ENCODE peak calls at places on chromosomes 4 and X, in nine cellular contexts. One of them, this sample, is unnamed.

GRCh38 chrX:152886716-152887115 is 11.2 kb upstream of the ZNF185 start:
- DNase-seq in NB4: no peak
- DNase-seq in mucosa of descending colon: no peak
- DNase-seq in breast epithelium: no peak
- DNase-seq in dorsolateral prefrontal cortex: no peak
- DNase-seq in GM20000: no peak
- DNase-seq in astrocyte: no peak
- DNase-seq in endodermal cell: no peak
- DNase-seq in brain microvascular endothelial cell: no peak
- DNase-seq in this sample: no peak

GRCh38 chr4:182653596-182653995 is 263.6 kb downstream of the DCTD start:
- DNase-seq in NB4: no peak
- DNase-seq in mucosa of descending colon: no peak
- DNase-seq in dorsolateral prefrontal cortex: no peak
- DNase-seq in astrocyte: peak; percentile 74
- DNase-seq in endodermal cell: no peak
- DNase-seq in breast epithelium: no peak
- DNase-seq in brain microvascular endothelial cell: peak; percentile 80
- DNase-seq in GM20000: no peak
- DNase-seq in this sample: no peak

GRCh38 chrX:47563801-47564315 is 2.9 kb downstream of the ARAF start:
- DNase-seq in astrocyte: peak; percentile 70
- DNase-seq in endodermal cell: no peak
- DNase-seq in brain microvascular endothelial cell: peak; percentile 78
- DNase-seq in mucosa of descending colon: no peak
- DNase-seq in dorsolateral prefrontal cortex: no peak
- DNase-seq in GM20000: no peak
- DNase-seq in NB4: peak; percentile 68
- DNase-seq in breast epithelium: no peak
- DNase-seq in this sample: no peak

GRCh38 chr4:109816082-109816442 is 500 bp downstream of the GAR1 start:
- DNase-seq in dorsolateral prefrontal cortex: no peak
- DNase-seq in brain microvascular endothelial cell: no peak
- DNase-seq in mucosa of descending colon: peak; percentile 25
- DNase-seq in astrocyte: no peak
- DNase-seq in GM20000: peak; percentile 8
- DNase-seq in endodermal cell: no peak
- DNase-seq in breast epithelium: no peak
- DNase-seq in NB4: peak; percentile 45
- DNase-seq in this sample: peak; percentile 57

GRCh38 chr4:173538148-173538902 is 8.3 kb upstream of the HAND2 start:
- DNase-seq in mucosa of descending colon: no peak
- DNase-seq in GM20000: peak; percentile 28
- DNase-seq in dorsolateral prefrontal cortex: no peak
- DNase-seq in endodermal cell: peak; percentile 75
- DNase-seq in brain microvascular endothelial cell: no peak
- DNase-seq in NB4: peak; percentile 94
- DNase-seq in breast epithelium: no peak
- DNase-seq in astrocyte: no peak
- DNase-seq in this sample: no peak

GRCh38 chr4:181525641-181526040 is 717.6 kb upstream of the TENM3 start:
- DNase-seq in brain microvascular endothelial cell: no peak
- DNase-seq in GM20000: no peak
- DNase-seq in dorsolateral prefrontal cortex: no peak
- DNase-seq in NB4: no peak
- DNase-seq in endodermal cell: no peak
- DNase-seq in astrocyte: no peak
- DNase-seq in breast epithelium: no peak
- DNase-seq in mucosa of descending colon: no peak
- DNase-seq in this sample: no peak

GRCh38 chr4:121594796-121595526 is 101.8 kb downstream of the ANXA5 start:
- DNase-seq in astrocyte: peak; percentile 56
- DNase-seq in dorsolateral prefrontal cortex: no peak
- DNase-seq in breast epithelium: peak; percentile 42
- DNase-seq in NB4: no peak
- DNase-seq in endodermal cell: no peak
- DNase-seq in brain microvascular endothelial cell: peak; percentile 35
- DNase-seq in GM20000: no peak
- DNase-seq in mucosa of descending colon: no peak
- DNase-seq in this sample: no peak

GRCh38 chr4:38523524-38524448 is 140.2 kb upstream of the KLF3 start:
- DNase-seq in dorsolateral prefrontal cortex: no peak
- DNase-seq in breast epithelium: no peak
- DNase-seq in mucosa of descending colon: no peak
- DNase-seq in GM20000: peak; percentile 82
- DNase-seq in endodermal cell: no peak
- DNase-seq in NB4: peak; percentile 21
- DNase-seq in brain microvascular endothelial cell: no peak
- DNase-seq in astrocyte: no peak
- DNase-seq in this sample: no peak

GRCh38 chrX:118495061-118495921 is at the start of gene DOCK11:
- DNase-seq in astrocyte: peak; percentile 77
- DNase-seq in mucosa of descending colon: peak; percentile 62
- DNase-seq in dorsolateral prefrontal cortex: peak; percentile 45
- DNase-seq in endodermal cell: peak; percentile 85
- DNase-seq in breast epithelium: peak; percentile 34
- DNase-seq in NB4: peak; percentile 95
- DNase-seq in brain microvascular endothelial cell: peak; percentile 50
- DNase-seq in GM20000: peak; percentile 83
- DNase-seq in this sample: peak; percentile 69

GRCh38 chrX:107577933-107578332 is 50.4 kb upstream of the PRPS1 start:
- DNase-seq in GM20000: no peak
- DNase-seq in brain microvascular endothelial cell: no peak
- DNase-seq in dorsolateral prefrontal cortex: no peak
- DNase-seq in mucosa of descending colon: no peak
- DNase-seq in NB4: no peak
- DNase-seq in breast epithelium: no peak
- DNase-seq in astrocyte: no peak
- DNase-seq in endodermal cell: no peak
- DNase-seq in this sample: no peak

GRCh38 chrX:50941638-50942037 is 31.1 kb downstream of the BMP15 start:
- DNase-seq in dorsolateral prefrontal cortex: no peak
- DNase-seq in NB4: peak; percentile 2
- DNase-seq in GM20000: no peak
- DNase-seq in endodermal cell: peak; percentile 69
- DNase-seq in mucosa of descending colon: peak; percentile 22
- DNase-seq in brain microvascular endothelial cell: no peak
- DNase-seq in astrocyte: no peak
- DNase-seq in breast epithelium: no peak
- DNase-seq in this sample: no peak

GRCh38 chr4:17616283-17616682 is 1.8 kb downstream of the MED28 start:
- DNase-seq in NB4: peak; percentile 56
- DNase-seq in brain microvascular endothelial cell: no peak
- DNase-seq in GM20000: no peak
- DNase-seq in dorsolateral prefrontal cortex: no peak
- DNase-seq in mucosa of descending colon: no peak
- DNase-seq in endodermal cell: no peak
- DNase-seq in breast epithelium: no peak
- DNase-seq in astrocyte: no peak
- DNase-seq in this sample: no peak

GRCh38 chr4:17613761-17614415 is 553 bp upstream of the MED28 start:
- DNase-seq in dorsolateral prefrontal cortex: no peak
- DNase-seq in astrocyte: peak; percentile 74
- DNase-seq in NB4: peak; percentile 72
- DNase-seq in breast epithelium: no peak
- DNase-seq in brain microvascular endothelial cell: peak; percentile 64
- DNase-seq in mucosa of descending colon: peak; percentile 11
- DNase-seq in endodermal cell: peak; percentile 55
- DNase-seq in GM20000: no peak
- DNase-seq in this sample: no peak

GRCh38 chr4:17618926-17619325 is 4.5 kb downstream of the MED28 start:
- DNase-seq in brain microvascular endothelial cell: no peak
- DNase-seq in dorsolateral prefrontal cortex: no peak
- DNase-seq in mucosa of descending colon: no peak
- DNase-seq in endodermal cell: no peak
- DNase-seq in astrocyte: no peak
- DNase-seq in GM20000: no peak
- DNase-seq in breast epithelium: no peak
- DNase-seq in NB4: peak; percentile 25
- DNase-seq in this sample: no peak

GRCh38 chr4:17619416-17620105 is 5.1 kb downstream of the MED28 start:
- DNase-seq in endodermal cell: no peak
- DNase-seq in brain microvascular endothelial cell: peak; percentile 59
- DNase-seq in dorsolateral prefrontal cortex: no peak
- DNase-seq in mucosa of descending colon: no peak
- DNase-seq in NB4: no peak
- DNase-seq in breast epithelium: no peak
- DNase-seq in astrocyte: no peak
- DNase-seq in GM20000: no peak
- DNase-seq in this sample: no peak

DNA sequence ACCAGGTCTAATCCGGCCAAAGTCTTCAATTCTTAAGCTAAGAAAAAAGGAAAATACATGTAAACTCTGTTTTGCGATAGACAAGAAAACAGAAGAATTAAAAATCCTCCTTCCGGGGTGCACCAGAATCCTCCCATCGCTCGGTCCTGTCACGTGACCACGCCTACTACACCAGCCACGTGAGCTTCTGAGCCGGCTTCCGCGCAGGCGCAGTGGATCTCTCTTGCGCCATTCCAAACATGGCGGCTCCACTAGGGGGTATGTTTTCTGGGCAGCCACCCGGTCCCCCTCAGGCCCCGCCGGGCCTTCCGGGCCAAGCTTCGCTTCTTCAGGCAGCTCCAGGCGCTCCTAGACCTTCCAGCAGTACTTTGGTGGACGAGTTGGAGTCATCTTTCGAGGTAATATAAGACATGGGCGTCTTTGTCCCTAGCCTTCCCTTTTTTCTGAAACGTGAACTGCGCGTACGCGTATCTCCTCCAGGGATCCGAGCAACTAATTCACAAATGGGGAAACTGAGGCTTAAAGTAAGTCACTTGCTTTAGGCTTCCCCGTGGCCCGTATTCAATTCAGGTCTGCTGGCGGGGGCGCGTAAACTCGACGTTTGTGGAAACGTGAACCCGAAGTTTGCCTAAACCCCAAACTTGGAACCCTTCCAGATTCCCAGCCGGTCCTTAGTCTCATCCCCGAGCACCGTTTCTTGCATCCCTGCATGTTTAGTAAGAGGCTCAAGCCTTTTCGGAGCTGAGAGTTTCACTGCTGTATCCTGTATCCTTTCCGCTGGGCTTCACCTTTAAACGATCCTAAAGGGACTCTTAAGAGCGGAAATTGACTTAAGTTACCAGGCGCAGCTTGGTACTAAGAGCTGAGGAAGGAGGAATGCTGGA is at the start of gene MED28:
- DNase-seq in endodermal cell: peak; percentile 98
- DNase-seq in GM20000: peak; percentile 94
- DNase-seq in dorsolateral prefrontal cortex: peak; percentile 96
- DNase-seq in breast epithelium: peak; percentile 96
- DNase-seq in NB4: peak; percentile 97
- DNase-seq in mucosa of descending colon: peak; percentile 97
- DNase-seq in astrocyte: peak; percentile 84
- DNase-seq in brain microvascular endothelial cell: peak; percentile 96
- DNase-seq in this sample: peak; percentile 93
- TF ChIP-seq CTCF in endodermal cell: peak; percentile 40
- TF ChIP-seq CTCF in GM20000: no peak
- TF ChIP-seq CTCF in dorsolateral prefrontal cortex: peak; percentile 66
- TF ChIP-seq CTCF in breast epithelium: no peak
- TF ChIP-seq CTCF in NB4: no peak
- TF ChIP-seq CTCF in mucosa of descending colon: no peak
- TF ChIP-seq CTCF in astrocyte: no peak
- TF ChIP-seq CTCF in brain microvascular endothelial cell: peak; percentile 26
- TF ChIP-seq CTCF in this sample: peak; percentile 25

DNA sequence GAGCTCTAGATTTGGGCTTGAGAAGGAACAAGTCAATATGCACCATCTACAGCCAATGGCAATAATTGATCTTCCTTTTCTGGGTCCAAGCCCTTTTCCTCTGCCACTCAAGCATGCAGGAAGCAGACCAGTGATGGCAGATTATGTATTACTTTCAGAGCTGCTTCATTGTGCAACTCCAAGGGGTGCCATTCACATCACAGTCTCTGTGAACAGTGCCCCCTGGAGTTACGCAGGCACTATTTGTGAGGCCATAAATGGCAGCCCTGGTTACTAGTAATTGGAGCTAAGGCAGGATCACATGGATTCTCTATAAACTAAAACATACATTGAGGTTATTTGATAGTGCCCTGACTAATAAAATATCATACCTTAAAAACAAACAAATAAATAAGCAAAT is 313.4 kb upstream of the SLC7A11 start:
- DNase-seq in dorsolateral prefrontal cortex: no peak
- DNase-seq in astrocyte: no peak
- DNase-seq in brain microvascular endothelial cell: no peak
- DNase-seq in breast epithelium: no peak
- DNase-seq in mucosa of descending colon: no peak
- DNase-seq in GM20000: no peak
- DNase-seq in endodermal cell: peak; percentile 72
- DNase-seq in NB4: peak; percentile 72
- DNase-seq in this sample: no peak
- TF ChIP-seq CTCF in dorsolateral prefrontal cortex: no peak
- TF ChIP-seq CTCF in astrocyte: peak; percentile 5
- TF ChIP-seq CTCF in brain microvascular endothelial cell: peak; percentile 54
- TF ChIP-seq CTCF in breast epithelium: no peak
- TF ChIP-seq CTCF in mucosa of descending colon: no peak
- TF ChIP-seq CTCF in GM20000: no peak
- TF ChIP-seq CTCF in endodermal cell: peak; percentile 73
- TF ChIP-seq CTCF in NB4: peak; percentile 62
- TF ChIP-seq CTCF in this sample: no peak

GRCh38 chr4:142443469-142443868 is 402.6 kb downstream of the INPP4B start:
- DNase-seq in astrocyte: no peak
- DNase-seq in brain microvascular endothelial cell: no peak
- DNase-seq in NB4: no peak
- DNase-seq in endodermal cell: peak; percentile 77
- DNase-seq in breast epithelium: no peak
- DNase-seq in GM20000: no peak
- DNase-seq in mucosa of descending colon: no peak
- DNase-seq in dorsolateral prefrontal cortex: no peak
- DNase-seq in this sample: no peak
- TF ChIP-seq CTCF in astrocyte: no peak
- TF ChIP-seq CTCF in brain microvascular endothelial cell: no peak
- TF ChIP-seq CTCF in NB4: no peak
- TF ChIP-seq CTCF in endodermal cell: peak; percentile 68
- TF ChIP-seq CTCF in breast epithelium: no peak
- TF ChIP-seq CTCF in GM20000: no peak
- TF ChIP-seq CTCF in mucosa of descending colon: no peak
- TF ChIP-seq CTCF in dorsolateral prefrontal cortex: no peak
- TF ChIP-seq CTCF in this sample: no peak

DNA sequence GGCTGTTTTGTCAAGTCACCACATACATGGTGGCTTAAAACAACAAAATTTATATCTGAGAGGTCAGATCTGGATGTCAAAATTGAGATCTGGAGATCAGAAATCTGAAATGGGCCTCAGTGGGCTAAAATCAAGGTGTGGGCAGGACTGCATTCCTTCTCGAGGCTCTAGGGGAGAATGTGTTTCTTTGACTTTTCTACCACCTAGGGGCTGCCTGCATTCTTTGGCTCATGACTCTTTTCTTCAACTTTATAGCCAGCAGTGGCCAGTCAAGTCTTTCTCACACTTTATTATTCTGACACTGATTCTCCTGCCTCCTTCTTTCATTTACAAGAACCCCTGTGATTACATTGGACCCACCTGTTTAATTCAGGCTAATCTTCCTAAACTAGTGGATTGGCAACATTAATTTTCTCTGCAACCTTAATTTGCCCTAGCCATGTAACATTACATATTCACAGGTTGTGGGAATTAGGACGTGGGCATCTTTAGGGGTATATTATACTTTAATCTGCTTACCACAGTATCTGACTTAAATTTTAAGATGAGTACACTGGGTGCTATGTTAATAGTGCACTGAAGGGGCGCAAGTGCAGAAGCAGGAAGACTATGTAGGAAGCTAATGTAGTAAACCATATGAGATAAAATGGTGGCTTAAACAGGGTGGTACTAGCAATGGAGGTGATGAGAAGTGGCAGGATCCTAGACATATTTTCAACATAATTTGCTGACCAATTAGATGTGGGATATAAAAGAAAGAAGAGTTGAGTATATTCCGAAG is 188.0 kb downstream of the SLC4A4 start:
- DNase-seq in astrocyte: no peak
- DNase-seq in breast epithelium: no peak
- DNase-seq in NB4: peak; percentile 4
- DNase-seq in GM20000: no peak
- DNase-seq in endodermal cell: peak; percentile 67
- DNase-seq in mucosa of descending colon: no peak
- DNase-seq in brain microvascular endothelial cell: no peak
- DNase-seq in dorsolateral prefrontal cortex: no peak
- DNase-seq in this sample: no peak
- TF ChIP-seq CTCF in astrocyte: no peak
- TF ChIP-seq CTCF in breast epithelium: no peak
- TF ChIP-seq CTCF in NB4: peak; percentile 23
- TF ChIP-seq CTCF in GM20000: no peak
- TF ChIP-seq CTCF in endodermal cell: peak; percentile 60
- TF ChIP-seq CTCF in mucosa of descending colon: no peak
- TF ChIP-seq CTCF in brain microvascular endothelial cell: peak; percentile 19
- TF ChIP-seq CTCF in dorsolateral prefrontal cortex: no peak
- TF ChIP-seq CTCF in this sample: no peak